ENCODE peak calls at places on chromosomes 1 and 21, in six cellular contexts. One of them, this sample, is unnamed.

GRCh38 chr1:168230709-168231108 is 4.9 kb downstream of the SFT2D2 start:
- DNase-seq in IMR-90: no peak
- DNase-seq in A549: peak
- DNase-seq in SK-N-SH: no peak
- DNase-seq in K562: no peak
- DNase-seq in GM12878: no peak
- DNase-seq in this sample: no peak

GRCh38 chr1:10511494-10511885 is 36.7 kb downstream of the PEX14 start:
- DNase-seq in IMR-90: no peak
- DNase-seq in A549: no peak
- DNase-seq in SK-N-SH: no peak
- DNase-seq in K562: no peak
- DNase-seq in GM12878: no peak
- DNase-seq in this sample: no peak

GRCh38 chr1:236759252-236759859 is 35.7 kb upstream of the MTR start:
- DNase-seq in IMR-90: peak
- DNase-seq in A549: peak
- DNase-seq in SK-N-SH: peak
- DNase-seq in K562: peak
- DNase-seq in GM12878: peak
- DNase-seq in this sample: no peak

GRCh38 chr1:13760340-13760739 is 60.4 kb downstream of the PRDM2 start:
- DNase-seq in IMR-90: no peak
- DNase-seq in A549: no peak
- DNase-seq in SK-N-SH: no peak
- DNase-seq in K562: no peak
- DNase-seq in GM12878: no peak
- DNase-seq in this sample: no peak

GRCh38 chr1:36885537-36886441 is 148.5 kb downstream of the GRIK3 start:
- DNase-seq in IMR-90: no peak
- DNase-seq in A549: no peak
- DNase-seq in SK-N-SH: peak
- DNase-seq in K562: no peak
- DNase-seq in GM12878: no peak
- DNase-seq in this sample: peak

GRCh38 chr1:16231331-16232315 is 5.4 kb downstream of the CPLANE2 start:
- DNase-seq in IMR-90: no peak
- DNase-seq in A549: no peak
- DNase-seq in SK-N-SH: no peak
- DNase-seq in K562: peak
- DNase-seq in GM12878: no peak
- DNase-seq in this sample: no peak

GRCh38 chr1:97457446-97458089 is 463.3 kb downstream of the DPYD start:
- DNase-seq in IMR-90: no peak
- DNase-seq in A549: no peak
- DNase-seq in SK-N-SH: peak
- DNase-seq in K562: no peak
- DNase-seq in GM12878: no peak
- DNase-seq in this sample: no peak

GRCh38 chr21:34986561-34987533 is 62.3 kb downstream of the RUNX1 start:
- DNase-seq in IMR-90: peak
- DNase-seq in A549: no peak
- DNase-seq in SK-N-SH: no peak
- DNase-seq in K562: no peak
- DNase-seq in GM12878: peak
- DNase-seq in this sample: no peak

GRCh38 chr1:199855580-199855979 is 171.9 kb upstream of the NR5A2 start:
- DNase-seq in IMR-90: peak
- DNase-seq in A549: peak
- DNase-seq in SK-N-SH: no peak
- DNase-seq in K562: no peak
- DNase-seq in GM12878: no peak
- DNase-seq in this sample: no peak

GRCh38 chr1:181593042-181593441 is 109.7 kb downstream of the CACNA1E start:
- DNase-seq in IMR-90: no peak
- DNase-seq in A549: no peak
- DNase-seq in SK-N-SH: no peak
- DNase-seq in K562: no peak
- DNase-seq in GM12878: no peak
- DNase-seq in this sample: no peak

GRCh38 chr1:183635112-183635605 is 424 bp downstream of the ARPC5 start:
- DNase-seq in IMR-90: no peak
- DNase-seq in A549: no peak
- DNase-seq in SK-N-SH: peak
- DNase-seq in K562: peak
- DNase-seq in GM12878: no peak
- DNase-seq in this sample: peak

GRCh38 chr1:107963601-107964396 is 1.2 kb downstream of the VAV3 start:
- DNase-seq in IMR-90: no peak
- DNase-seq in A549: no peak
- DNase-seq in SK-N-SH: peak
- DNase-seq in K562: no peak
- DNase-seq in GM12878: peak
- DNase-seq in this sample: peak

GRCh38 chr1:77447669-77448068 is 165.8 kb downstream of the AK5 start:
- DNase-seq in IMR-90: no peak
- DNase-seq in A549: peak
- DNase-seq in SK-N-SH: no peak
- DNase-seq in K562: no peak
- DNase-seq in GM12878: no peak
- DNase-seq in this sample: no peak

GRCh38 chr1:10245674-10246073 is 35.3 kb downstream of the KIF1B start:
- DNase-seq in IMR-90: no peak
- DNase-seq in A549: no peak
- DNase-seq in SK-N-SH: no peak
- DNase-seq in K562: no peak
- DNase-seq in GM12878: no peak
- DNase-seq in this sample: no peak

GRCh38 chr1:1703796-1704195 is 11.2 kb upstream of the SLC35E2B start:
- DNase-seq in IMR-90: no peak
- DNase-seq in A549: no peak
- DNase-seq in SK-N-SH: peak
- DNase-seq in K562: no peak
- DNase-seq in GM12878: no peak
- DNase-seq in this sample: no peak

GRCh38 chr1:46448109-46448911 is 41.3 kb upstream of the DMBX1 start:
- DNase-seq in IMR-90: no peak
- DNase-seq in A549: no peak
- DNase-seq in SK-N-SH: peak
- DNase-seq in K562: no peak
- DNase-seq in GM12878: no peak
- DNase-seq in this sample: peak
- TF ChIP-seq USF2 in IMR-90: no peak
- TF ChIP-seq USF2 in A549: no peak
- TF ChIP-seq USF2 in SK-N-SH: no peak
- TF ChIP-seq USF2 in K562: no peak
- TF ChIP-seq USF2 in GM12878: no peak
- TF ChIP-seq USF2 in this sample: no peak

GRCh38 chr1:43779266-43779665 is 71.9 kb downstream of the ST3GAL3 start:
- DNase-seq in IMR-90: no peak
- DNase-seq in A549: no peak
- DNase-seq in SK-N-SH: no peak
- DNase-seq in K562: no peak
- DNase-seq in GM12878: no peak
- DNase-seq in this sample: no peak

GRCh38 chr1:43773821-43774220 is 66.5 kb downstream of the ST3GAL3 start:
- DNase-seq in IMR-90: no peak
- DNase-seq in A549: no peak
- DNase-seq in SK-N-SH: no peak
- DNase-seq in K562: no peak
- DNase-seq in GM12878: no peak
- DNase-seq in this sample: no peak

GRCh38 chr1:43772978-43773377 is 65.6 kb downstream of the ST3GAL3 start:
- DNase-seq in IMR-90: no peak
- DNase-seq in A549: no peak
- DNase-seq in SK-N-SH: no peak
- DNase-seq in K562: no peak
- DNase-seq in GM12878: no peak
- DNase-seq in this sample: no peak

GRCh38 chr1:43774359-43774758 is 67.0 kb downstream of the ST3GAL3 start:
- DNase-seq in IMR-90: peak
- DNase-seq in A549: no peak
- DNase-seq in SK-N-SH: no peak
- DNase-seq in K562: no peak
- DNase-seq in GM12878: no peak
- DNase-seq in this sample: no peak

GRCh38 chr1:43776043-43776761 is 68.9 kb downstream of the ST3GAL3 start:
- DNase-seq in IMR-90: peak
- DNase-seq in A549: peak
- DNase-seq in SK-N-SH: no peak
- DNase-seq in K562: no peak
- DNase-seq in GM12878: no peak
- DNase-seq in this sample: no peak
- TF ChIP-seq USF2 in IMR-90: peak
- TF ChIP-seq USF2 in A549: no peak
- TF ChIP-seq USF2 in SK-N-SH: no peak
- TF ChIP-seq USF2 in K562: no peak
- TF ChIP-seq USF2 in GM12878: no peak
- TF ChIP-seq USF2 in this sample: no peak

GRCh38 chr1:238648296-238648695 is 738.1 kb upstream of the CHRM3 start:
- DNase-seq in IMR-90: no peak
- DNase-seq in A549: no peak
- DNase-seq in SK-N-SH: no peak
- DNase-seq in K562: no peak
- DNase-seq in GM12878: no peak
- DNase-seq in this sample: no peak

GRCh38 chr1:238649200-238649599 is 737.2 kb upstream of the CHRM3 start:
- DNase-seq in IMR-90: no peak
- DNase-seq in A549: no peak
- DNase-seq in SK-N-SH: no peak
- DNase-seq in K562: no peak
- DNase-seq in GM12878: no peak
- DNase-seq in this sample: no peak

GRCh38 chr1:238653693-238654321 is 732.6 kb upstream of the CHRM3 start:
- DNase-seq in IMR-90: peak
- DNase-seq in A549: no peak
- DNase-seq in SK-N-SH: no peak
- DNase-seq in K562: no peak
- DNase-seq in GM12878: no peak
- DNase-seq in this sample: no peak

GRCh38 chr1:238648756-238649155 is 737.6 kb upstream of the CHRM3 start:
- DNase-seq in IMR-90: no peak
- DNase-seq in A549: no peak
- DNase-seq in SK-N-SH: no peak
- DNase-seq in K562: no peak
- DNase-seq in GM12878: no peak
- DNase-seq in this sample: no peak

GRCh38 chr1:238652346-238652968 is 733.9 kb upstream of the CHRM3 start:
- DNase-seq in IMR-90: peak
- DNase-seq in A549: no peak
- DNase-seq in SK-N-SH: no peak
- DNase-seq in K562: no peak
- DNase-seq in GM12878: no peak
- DNase-seq in this sample: no peak
- TF ChIP-seq USF2 in IMR-90: no peak
- TF ChIP-seq USF2 in A549: no peak
- TF ChIP-seq USF2 in SK-N-SH: no peak
- TF ChIP-seq USF2 in K562: no peak
- TF ChIP-seq USF2 in GM12878: no peak
- TF ChIP-seq USF2 in this sample: no peak

GRCh38 chr1:56904706-56905105 is 50.1 kb downstream of the C8A start:
- DNase-seq in IMR-90: no peak
- DNase-seq in A549: no peak
- DNase-seq in SK-N-SH: no peak
- DNase-seq in K562: no peak
- DNase-seq in GM12878: no peak
- DNase-seq in this sample: no peak

GRCh38 chr1:56903778-56904177 is 49.2 kb downstream of the C8A start:
- DNase-seq in IMR-90: no peak
- DNase-seq in A549: no peak
- DNase-seq in SK-N-SH: no peak
- DNase-seq in K562: no peak
- DNase-seq in GM12878: no peak
- DNase-seq in this sample: no peak

GRCh38 chr1:56898888-56899287 is 44.3 kb downstream of the C8A start:
- DNase-seq in IMR-90: no peak
- DNase-seq in A549: no peak
- DNase-seq in SK-N-SH: no peak
- DNase-seq in K562: no peak
- DNase-seq in GM12878: no peak
- DNase-seq in this sample: no peak

GRCh38 chr1:56898005-56898373 is 43.4 kb downstream of the C8A start:
- DNase-seq in IMR-90: no peak
- DNase-seq in A549: no peak
- DNase-seq in SK-N-SH: no peak
- DNase-seq in K562: no peak
- DNase-seq in GM12878: no peak
- DNase-seq in this sample: no peak

DNA sequence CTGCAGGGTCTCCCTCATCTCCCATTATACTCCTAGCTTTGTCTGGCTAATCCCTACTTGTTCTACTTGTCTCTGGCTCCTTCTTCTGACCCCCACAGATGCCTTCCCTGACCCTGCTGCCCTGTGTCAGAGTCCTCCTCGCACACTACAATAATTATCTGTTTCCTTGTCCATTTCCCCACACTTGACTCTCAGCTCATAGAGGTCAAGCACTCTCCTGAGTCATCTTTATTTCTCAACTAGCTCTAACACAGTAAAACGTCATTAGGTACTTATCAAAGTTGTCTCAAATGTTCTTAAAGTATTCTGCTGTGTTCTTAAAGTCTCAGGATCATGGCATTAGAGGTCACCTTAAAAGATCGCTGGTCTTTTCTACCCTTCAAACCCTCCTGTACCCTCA is 47.1 kb downstream of the C8A start:
- DNase-seq in IMR-90: peak
- DNase-seq in A549: no peak
- DNase-seq in SK-N-SH: no peak
- DNase-seq in K562: no peak
- DNase-seq in GM12878: no peak
- DNase-seq in this sample: no peak
- TF ChIP-seq USF2 in IMR-90: no peak
- TF ChIP-seq USF2 in A549: no peak
- TF ChIP-seq USF2 in SK-N-SH: no peak
- TF ChIP-seq USF2 in K562: no peak
- TF ChIP-seq USF2 in GM12878: no peak
- TF ChIP-seq USF2 in this sample: no peak

GRCh38 chr1:201245082-201245481 is 38.2 kb upstream of the PKP1 start:
- DNase-seq in IMR-90: no peak
- DNase-seq in A549: no peak
- DNase-seq in SK-N-SH: no peak
- DNase-seq in K562: no peak
- DNase-seq in GM12878: no peak
- DNase-seq in this sample: no peak
- TF ChIP-seq USF2 in IMR-90: no peak
- TF ChIP-seq USF2 in A549: no peak
- TF ChIP-seq USF2 in SK-N-SH: no peak
- TF ChIP-seq USF2 in K562: no peak
- TF ChIP-seq USF2 in GM12878: no peak
- TF ChIP-seq USF2 in this sample: no peak